ENCODE peak calls at places on chromosome 2, in four cellular contexts. U is CD8-positive, alpha-beta memory T cell; Y is skeletal muscle cell; F is stimulated activated naive CD4-positive, alpha-beta T cell. M is an unnamed sample.

GRCh38 chr2:64410673-64411072 is 43.3 kb upstream of the LGALSL start:
- DNase-seq in U (no peak), F (no peak), Y (no peak), M (no peak)

GRCh38 chr2:241193276-241193675 is 4.8 kb downstream of the ANO7 start:
- DNase-seq in U (no peak), Y (no peak), F (no peak), M (no peak)

GRCh38 chr2:174753038-174753633 is 11.1 kb downstream of the CHRNA1 start:
- DNase-seq in U (peak), Y (no peak), F (no peak), M (no peak)

GRCh38 chr2:128301021-128301420 is 17.6 kb downstream of the HS6ST1 start:
- DNase-seq in U (no peak), F (no peak), Y (no peak), M (no peak)

GRCh38 chr2:158460632-158461297 is 4.0 kb downstream of the PKP4 start:
- DNase-seq in F (no peak), U (no peak), Y (no peak), M (no peak)

GRCh38 chr2:40872580-40872979 is 420.7 kb upstream of the SLC8A1 start:
- DNase-seq in U (no peak), Y (no peak), F (no peak), M (no peak)

GRCh38 chr2:162090109-162090508 is 16.1 kb upstream of the DPP4 start:
- DNase-seq in Y (no peak), F (no peak), U (no peak), M (no peak)

GRCh38 chr2:179842498-179843153 is 18.8 kb downstream of the ZNF385B start:
- DNase-seq in Y (no peak), F (no peak), U (no peak), M (no peak)

GRCh38 chr2:151239624-151240023 is 22.0 kb downstream of the RBM43 start:
- DNase-seq in Y (no peak), U (no peak), F (no peak), M (no peak)

M was measured in NCI-H524 treated with DMSO at 0.1 percent for 48 hours.